ENCODE peak calls at places on chromosomes 5 and 9, in six cellular contexts. D is activated CD4-positive, alpha-beta T cell treated with anti-CD3 and anti-CD28 coated beads, Interleukin-2, amount 50 U/mL, for 48 hours; L is foreskin fibroblast; A is endothelial cell; X is Daoy; Z is SHP77. B is an unnamed sample.

GRCh38 chr9:37541465-37541864 is 34.7 kb downstream of the FBXO10 start:
- DNase-seq in D (no peak), L (no peak), A (no peak), X (no peak), Z (no peak), B (no peak)

GRCh38 chr9:132288371-132288770 is 66.4 kb downstream of the SETX start:
- DNase-seq in D (no peak), L (peak), A (no peak), X (no peak), Z (no peak), B (no peak)

GRCh38 chr9:68515304-68516017 is 25.2 kb downstream of the TMEM252 start:
- DNase-seq in D (no peak), L (peak), A (no peak), X (no peak), Z (no peak), B (no peak)

GRCh38 chr5:180135128-180135955 is 63.8 kb upstream of the RNF130 start:
- DNase-seq in D (peak), L (peak), A (no peak), X (peak), Z (no peak), B (no peak)

GRCh38 chr9:93826209-93826608 is 128.9 kb downstream of the BARX1 start:
- DNase-seq in D (peak), L (no peak), A (peak), X (no peak), Z (no peak), B (no peak)

GRCh38 chr5:159786901-159787691 is 129.2 kb upstream of the ADRA1B start:
- DNase-seq in D (no peak), L (peak), A (no peak), X (no peak), Z (no peak), B (no peak)

GRCh38 chr9:91775708-91776028 is 174.4 kb downstream of the ROR2 start:
- DNase-seq in D (no peak), L (no peak), A (no peak), X (no peak), Z (no peak), B (no peak)

GRCh38 chr9:72557549-72557948 is 36.1 kb downstream of the TMC1 start:
- DNase-seq in D (peak), L (peak), A (no peak), X (peak), Z (no peak), B (no peak)

GRCh38 chr9:82668724-82669324 is 394.1 kb downstream of the RASEF start:
- DNase-seq in D (no peak), L (no peak), A (no peak), X (no peak), Z (no peak), B (no peak)

GRCh38 chr5:73921746-73922145 is 295.8 kb downstream of the ARHGEF28 start:
- DNase-seq in D (no peak), L (no peak), A (no peak), X (no peak), Z (no peak), B (no peak)